ENCODE peak calls at places on chromosomes 7 and 10, in nine cellular contexts. One of them, this sample, is unnamed.

GRCh38 chr10:113899952-113900598 is 45.6 kb downstream of the NHLRC2 start:
- DNase-seq in SK-N-SH: peak; percentile 8
- DNase-seq in Panc1: no peak
- DNase-seq in heart left ventricle: no peak
- DNase-seq in bronchial epithelial cell: no peak
- DNase-seq in PC-3: no peak
- DNase-seq in fibroblast of lung: no peak
- DNase-seq in cardiac fibroblast: peak; percentile 24
- DNase-seq in A673: no peak
- DNase-seq in this sample: no peak

GRCh38 chr10:4384254-4384653 is 441.8 kb upstream of the AKR1E2 start:
- DNase-seq in SK-N-SH: no peak
- DNase-seq in Panc1: no peak
- DNase-seq in heart left ventricle: no peak
- DNase-seq in bronchial epithelial cell: no peak
- DNase-seq in PC-3: no peak
- DNase-seq in fibroblast of lung: peak; percentile 72
- DNase-seq in cardiac fibroblast: peak; percentile 18
- DNase-seq in A673: peak; percentile 34
- DNase-seq in this sample: no peak

GRCh38 chr7:148914208-148914777 is 30.2 kb upstream of the EZH2 start:
- DNase-seq in SK-N-SH: no peak
- DNase-seq in Panc1: peak; percentile 51
- DNase-seq in heart left ventricle: no peak
- DNase-seq in bronchial epithelial cell: peak; percentile 83
- DNase-seq in PC-3: peak; percentile 88
- DNase-seq in fibroblast of lung: peak; percentile 92
- DNase-seq in cardiac fibroblast: peak; percentile 57
- DNase-seq in A673: peak; percentile 58
- DNase-seq in this sample: no peak

GRCh38 chr7:15352807-15353206 is 209.0 kb downstream of the AGMO start:
- DNase-seq in SK-N-SH: no peak
- DNase-seq in Panc1: no peak
- DNase-seq in heart left ventricle: no peak
- DNase-seq in bronchial epithelial cell: no peak
- DNase-seq in PC-3: no peak
- DNase-seq in fibroblast of lung: no peak
- DNase-seq in cardiac fibroblast: no peak
- DNase-seq in A673: no peak
- DNase-seq in this sample: no peak

GRCh38 chr7:12567015-12567414 is 3.5 kb upstream of the SCIN start:
- DNase-seq in SK-N-SH: no peak
- DNase-seq in Panc1: no peak
- DNase-seq in heart left ventricle: no peak
- DNase-seq in bronchial epithelial cell: no peak
- DNase-seq in PC-3: no peak
- DNase-seq in fibroblast of lung: no peak
- DNase-seq in cardiac fibroblast: no peak
- DNase-seq in A673: no peak
- DNase-seq in this sample: no peak

GRCh38 chr7:133207687-133208086 is 45.2 kb upstream of the EXOC4 start:
- DNase-seq in SK-N-SH: no peak
- DNase-seq in Panc1: no peak
- DNase-seq in heart left ventricle: no peak
- DNase-seq in bronchial epithelial cell: no peak
- DNase-seq in PC-3: no peak
- DNase-seq in fibroblast of lung: no peak
- DNase-seq in cardiac fibroblast: peak; percentile 9
- DNase-seq in A673: peak; percentile 42
- DNase-seq in this sample: no peak

GRCh38 chr7:102111758-102112119 is 174.9 kb upstream of the SH2B2 start:
- DNase-seq in SK-N-SH: no peak
- DNase-seq in Panc1: no peak
- DNase-seq in heart left ventricle: no peak
- DNase-seq in bronchial epithelial cell: no peak
- DNase-seq in PC-3: no peak
- DNase-seq in fibroblast of lung: no peak
- DNase-seq in cardiac fibroblast: no peak
- DNase-seq in A673: no peak
- DNase-seq in this sample: no peak

GRCh38 chr10:104589431-104589830 is 51.7 kb upstream of the SORCS3 start:
- DNase-seq in SK-N-SH: no peak
- DNase-seq in Panc1: no peak
- DNase-seq in heart left ventricle: no peak
- DNase-seq in bronchial epithelial cell: peak; percentile 11
- DNase-seq in PC-3: no peak
- DNase-seq in fibroblast of lung: peak; percentile 48
- DNase-seq in cardiac fibroblast: no peak
- DNase-seq in A673: no peak
- DNase-seq in this sample: no peak

GRCh38 chr7:32453286-32454011 is 36.7 kb downstream of the LSM5 start:
- DNase-seq in SK-N-SH: no peak
- DNase-seq in Panc1: no peak
- DNase-seq in heart left ventricle: no peak
- DNase-seq in bronchial epithelial cell: peak; percentile 78
- DNase-seq in PC-3: peak; percentile 67
- DNase-seq in fibroblast of lung: no peak
- DNase-seq in cardiac fibroblast: no peak
- DNase-seq in A673: no peak
- DNase-seq in this sample: no peak

GRCh38 chr10:130969700-130970099 is 341.8 kb downstream of the TCERG1L start:
- DNase-seq in SK-N-SH: no peak
- DNase-seq in Panc1: no peak
- DNase-seq in heart left ventricle: no peak
- DNase-seq in bronchial epithelial cell: no peak
- DNase-seq in PC-3: no peak
- DNase-seq in fibroblast of lung: no peak
- DNase-seq in cardiac fibroblast: no peak
- DNase-seq in A673: no peak
- DNase-seq in this sample: no peak

GRCh38 chr10:130968511-130968910 is 343.0 kb downstream of the TCERG1L start:
- DNase-seq in SK-N-SH: no peak
- DNase-seq in Panc1: no peak
- DNase-seq in heart left ventricle: no peak
- DNase-seq in bronchial epithelial cell: no peak
- DNase-seq in PC-3: no peak
- DNase-seq in fibroblast of lung: no peak
- DNase-seq in cardiac fibroblast: no peak
- DNase-seq in A673: no peak
- DNase-seq in this sample: no peak

GRCh38 chr10:130970341-130971122 is 341.0 kb downstream of the TCERG1L start:
- DNase-seq in SK-N-SH: no peak
- DNase-seq in Panc1: no peak
- DNase-seq in heart left ventricle: no peak
- DNase-seq in bronchial epithelial cell: no peak
- DNase-seq in PC-3: no peak
- DNase-seq in fibroblast of lung: no peak
- DNase-seq in cardiac fibroblast: no peak
- DNase-seq in A673: no peak
- DNase-seq in this sample: no peak

GRCh38 chr10:130967784-130968183 is 343.7 kb downstream of the TCERG1L start:
- DNase-seq in SK-N-SH: no peak
- DNase-seq in Panc1: no peak
- DNase-seq in heart left ventricle: no peak
- DNase-seq in bronchial epithelial cell: no peak
- DNase-seq in PC-3: no peak
- DNase-seq in fibroblast of lung: no peak
- DNase-seq in cardiac fibroblast: no peak
- DNase-seq in A673: no peak
- DNase-seq in this sample: no peak

GRCh38 chr10:130968964-130969363 is 342.6 kb downstream of the TCERG1L start:
- DNase-seq in SK-N-SH: no peak
- DNase-seq in Panc1: no peak
- DNase-seq in heart left ventricle: no peak
- DNase-seq in bronchial epithelial cell: peak; percentile 63
- DNase-seq in PC-3: no peak
- DNase-seq in fibroblast of lung: no peak
- DNase-seq in cardiac fibroblast: no peak
- DNase-seq in A673: no peak
- DNase-seq in this sample: no peak
- H3K4me3 ChIP-seq in SK-N-SH: no peak overlapping the region
- H3K4me3 ChIP-seq in Panc1: no peak overlapping the region
- H3K4me3 ChIP-seq in heart left ventricle: no peak overlapping the region
- H3K4me3 ChIP-seq in bronchial epithelial cell: no peak overlapping the region
- H3K4me3 ChIP-seq in PC-3: no peak overlapping the region
- H3K4me3 ChIP-seq in fibroblast of lung: no peak overlapping the region
- H3K4me3 ChIP-seq in cardiac fibroblast: no peak overlapping the region
- H3K4me3 ChIP-seq in A673: no peak overlapping the region
- H3K4me3 ChIP-seq in this sample: no peak overlapping the region

DNA sequence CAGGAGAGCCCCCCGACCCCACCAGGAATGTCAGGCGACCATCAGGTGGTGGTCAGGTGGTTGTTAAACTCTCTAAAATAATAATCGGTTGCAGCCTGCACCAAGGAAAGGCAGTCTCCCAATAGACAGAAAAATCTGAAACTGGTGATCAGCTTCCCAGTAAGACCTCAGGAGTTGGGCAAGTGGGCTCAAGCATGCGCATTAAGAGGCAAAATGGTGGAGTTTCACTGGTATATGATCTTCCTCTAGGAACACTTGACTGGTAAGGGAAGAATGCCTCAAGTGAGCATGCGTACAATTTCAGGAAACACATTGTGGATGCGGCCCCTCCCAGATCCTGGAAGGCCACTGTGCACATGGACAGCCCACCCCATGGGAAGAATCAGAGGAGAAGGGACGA is 619.9 kb downstream of the TYW1 start:
- DNase-seq in SK-N-SH: no peak
- DNase-seq in Panc1: no peak
- DNase-seq in heart left ventricle: no peak
- DNase-seq in bronchial epithelial cell: no peak
- DNase-seq in PC-3: no peak
- DNase-seq in fibroblast of lung: no peak
- DNase-seq in cardiac fibroblast: no peak
- DNase-seq in A673: no peak
- DNase-seq in this sample: no peak
- TF ChIP-seq CTCF in SK-N-SH: no peak
- TF ChIP-seq CTCF in Panc1: no peak
- TF ChIP-seq CTCF in heart left ventricle: no peak
- TF ChIP-seq CTCF in bronchial epithelial cell: no peak
- TF ChIP-seq CTCF in PC-3: no peak
- TF ChIP-seq CTCF in fibroblast of lung: no peak
- TF ChIP-seq CTCF in cardiac fibroblast: no peak
- TF ChIP-seq CTCF in A673: no peak
- TF ChIP-seq CTCF in this sample: no peak

DNA sequence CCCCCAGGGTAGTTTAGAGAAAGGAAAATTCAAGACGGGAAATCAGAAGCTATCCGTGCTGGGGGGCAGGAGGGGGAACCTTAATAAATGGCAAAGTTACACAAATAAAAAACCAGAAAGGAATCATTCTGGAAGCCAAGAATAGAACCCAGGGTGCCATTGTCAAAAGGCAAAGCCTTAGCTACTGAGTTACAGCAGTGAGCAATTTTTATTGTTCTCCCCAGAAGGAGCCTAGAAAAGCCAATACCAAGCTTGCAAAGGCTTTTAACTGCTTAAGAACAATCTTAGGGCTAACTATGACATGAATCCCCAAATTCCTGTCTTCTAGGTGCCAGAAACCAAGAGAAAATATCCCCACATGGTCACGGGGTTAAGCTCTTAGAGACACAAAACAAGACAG is 482.7 kb downstream of the CCSER2 start:
- DNase-seq in SK-N-SH: no peak
- DNase-seq in Panc1: no peak
- DNase-seq in heart left ventricle: no peak
- DNase-seq in bronchial epithelial cell: no peak
- DNase-seq in PC-3: no peak
- DNase-seq in fibroblast of lung: no peak
- DNase-seq in cardiac fibroblast: no peak
- DNase-seq in A673: no peak
- DNase-seq in this sample: no peak
- H3K4me3 ChIP-seq in SK-N-SH: no peak overlapping the region
- H3K4me3 ChIP-seq in Panc1: no peak overlapping the region
- H3K4me3 ChIP-seq in heart left ventricle: no peak overlapping the region
- H3K4me3 ChIP-seq in bronchial epithelial cell: no peak overlapping the region
- H3K4me3 ChIP-seq in PC-3: no peak overlapping the region
- H3K4me3 ChIP-seq in fibroblast of lung: no peak overlapping the region
- H3K4me3 ChIP-seq in cardiac fibroblast: no peak overlapping the region
- H3K4me3 ChIP-seq in A673: no peak overlapping the region
- H3K4me3 ChIP-seq in this sample: no peak overlapping the region

GRCh38 chr7:1758417-1758858 is 88.4 kb downstream of the ELFN1 start:
- DNase-seq in SK-N-SH: peak; percentile 80
- DNase-seq in Panc1: no peak
- DNase-seq in heart left ventricle: no peak
- DNase-seq in bronchial epithelial cell: peak; percentile 18
- DNase-seq in PC-3: peak; percentile 68
- DNase-seq in fibroblast of lung: peak; percentile 37
- DNase-seq in cardiac fibroblast: peak; percentile 40
- DNase-seq in A673: peak; percentile 46
- DNase-seq in this sample: peak; percentile 81
- TF ChIP-seq CTCF in SK-N-SH: peak; percentile 40
- TF ChIP-seq CTCF in Panc1: no peak
- TF ChIP-seq CTCF in heart left ventricle: peak; percentile 23
- TF ChIP-seq CTCF in bronchial epithelial cell: peak; percentile 28
- TF ChIP-seq CTCF in PC-3: peak; percentile 59
- TF ChIP-seq CTCF in fibroblast of lung: peak; percentile 26
- TF ChIP-seq CTCF in cardiac fibroblast: peak; percentile 44
- TF ChIP-seq CTCF in A673: peak; percentile 56
- TF ChIP-seq CTCF in this sample: no peak

GRCh38 chr10:92691042-92691590 is 1.4 kb downstream of the HHEX start:
- DNase-seq in SK-N-SH: no peak
- DNase-seq in Panc1: no peak
- DNase-seq in heart left ventricle: no peak
- DNase-seq in bronchial epithelial cell: no peak
- DNase-seq in PC-3: no peak
- DNase-seq in fibroblast of lung: no peak
- DNase-seq in cardiac fibroblast: no peak
- DNase-seq in A673: no peak
- DNase-seq in this sample: no peak
- H3K4me3 ChIP-seq in SK-N-SH: no peak overlapping the region
- H3K4me3 ChIP-seq in Panc1: peak overlapping the region; percentile 71
- H3K4me3 ChIP-seq in heart left ventricle: peak overlapping the region; percentile 64
- H3K4me3 ChIP-seq in bronchial epithelial cell: no peak overlapping the region
- H3K4me3 ChIP-seq in PC-3: peak overlapping the region; percentile 86
- H3K4me3 ChIP-seq in fibroblast of lung: peak overlapping the region; percentile 67
- H3K4me3 ChIP-seq in cardiac fibroblast: peak overlapping the region; percentile 69
- H3K4me3 ChIP-seq in A673: peak overlapping the region; percentile 82
- H3K4me3 ChIP-seq in this sample: peak overlapping the region; percentile 51